ENCODE peak calls at places on chromosomes 6 and 20, in seven cellular contexts. One of them, this sample, is unnamed.

GRCh38 chr6:38387994-38388393 is 251.7 kb downstream of the BTBD9 start:
- DNase-seq in left lobe of liver: no peak
- DNase-seq in stimulated activated CD8-positive, alpha-beta memory T cell treated with anti-CD3 and anti-CD28 coated beads, Interleukin-12 subunit alpha, Interleukin-12 subunit beta, amount 100 ng/mL, for 4 hours: no peak
- DNase-seq in stimulated activated CD4-positive, alpha-beta T cell treated with anti-CD3 and anti-CD28 coated beads, TNF-alpha, amount 100 ng/mL, for 4 hours: no peak
- DNase-seq in AG10803: peak
- DNase-seq in MM.1S: no peak
- DNase-seq in cardiac muscle cell: no peak
- DNase-seq in this sample: peak

GRCh38 chr6:149991838-149992237 is 28.1 kb downstream of the ULBP1 start:
- DNase-seq in MM.1S: no peak
- DNase-seq in AG10803: no peak
- DNase-seq in stimulated activated CD4-positive, alpha-beta T cell treated with anti-CD3 and anti-CD28 coated beads, TNF-alpha, amount 100 ng/mL, for 4 hours: no peak
- DNase-seq in cardiac muscle cell: no peak
- DNase-seq in stimulated activated CD8-positive, alpha-beta memory T cell treated with anti-CD3 and anti-CD28 coated beads, Interleukin-12 subunit alpha, Interleukin-12 subunit beta, amount 100 ng/mL, for 4 hours: no peak
- DNase-seq in left lobe of liver: peak
- DNase-seq in this sample: no peak

GRCh38 chr20:38728237-38728761 is 4.0 kb downstream of the SLC32A1 start:
- DNase-seq in cardiac muscle cell: no peak
- DNase-seq in left lobe of liver: no peak
- DNase-seq in stimulated activated CD4-positive, alpha-beta T cell treated with anti-CD3 and anti-CD28 coated beads, TNF-alpha, amount 100 ng/mL, for 4 hours: no peak
- DNase-seq in stimulated activated CD8-positive, alpha-beta memory T cell treated with anti-CD3 and anti-CD28 coated beads, Interleukin-12 subunit alpha, Interleukin-12 subunit beta, amount 100 ng/mL, for 4 hours: no peak
- DNase-seq in AG10803: no peak
- DNase-seq in MM.1S: no peak
- DNase-seq in this sample: no peak

GRCh38 chr20:14612389-14612788 is 275.0 kb upstream of the FLRT3 start:
- DNase-seq in MM.1S: no peak
- DNase-seq in AG10803: peak
- DNase-seq in stimulated activated CD8-positive, alpha-beta memory T cell treated with anti-CD3 and anti-CD28 coated beads, Interleukin-12 subunit alpha, Interleukin-12 subunit beta, amount 100 ng/mL, for 4 hours: no peak
- DNase-seq in left lobe of liver: no peak
- DNase-seq in cardiac muscle cell: no peak
- DNase-seq in stimulated activated CD4-positive, alpha-beta T cell treated with anti-CD3 and anti-CD28 coated beads, TNF-alpha, amount 100 ng/mL, for 4 hours: no peak
- DNase-seq in this sample: peak

GRCh38 chr6:15441215-15441868 is 195.5 kb downstream of the JARID2 start:
- DNase-seq in cardiac muscle cell: peak
- DNase-seq in AG10803: peak
- DNase-seq in stimulated activated CD4-positive, alpha-beta T cell treated with anti-CD3 and anti-CD28 coated beads, TNF-alpha, amount 100 ng/mL, for 4 hours: no peak
- DNase-seq in stimulated activated CD8-positive, alpha-beta memory T cell treated with anti-CD3 and anti-CD28 coated beads, Interleukin-12 subunit alpha, Interleukin-12 subunit beta, amount 100 ng/mL, for 4 hours: no peak
- DNase-seq in left lobe of liver: no peak
- DNase-seq in MM.1S: peak
- DNase-seq in this sample: peak

GRCh38 chr20:43942661-43943285 is 28.1 kb downstream of the TOX2 start:
- DNase-seq in stimulated activated CD4-positive, alpha-beta T cell treated with anti-CD3 and anti-CD28 coated beads, TNF-alpha, amount 100 ng/mL, for 4 hours: no peak
- DNase-seq in MM.1S: peak
- DNase-seq in left lobe of liver: no peak
- DNase-seq in stimulated activated CD8-positive, alpha-beta memory T cell treated with anti-CD3 and anti-CD28 coated beads, Interleukin-12 subunit alpha, Interleukin-12 subunit beta, amount 100 ng/mL, for 4 hours: no peak
- DNase-seq in AG10803: peak
- DNase-seq in cardiac muscle cell: no peak
- DNase-seq in this sample: peak

GRCh38 chr6:107121964-107122495 is 6.7 kb upstream of the BEND3 start:
- DNase-seq in stimulated activated CD8-positive, alpha-beta memory T cell treated with anti-CD3 and anti-CD28 coated beads, Interleukin-12 subunit alpha, Interleukin-12 subunit beta, amount 100 ng/mL, for 4 hours: no peak
- DNase-seq in left lobe of liver: no peak
- DNase-seq in cardiac muscle cell: no peak
- DNase-seq in AG10803: no peak
- DNase-seq in stimulated activated CD4-positive, alpha-beta T cell treated with anti-CD3 and anti-CD28 coated beads, TNF-alpha, amount 100 ng/mL, for 4 hours: no peak
- DNase-seq in MM.1S: no peak
- DNase-seq in this sample: no peak

GRCh38 chr20:58944610-58945009 is 36.4 kb upstream of the NELFCD start:
- DNase-seq in MM.1S: no peak
- DNase-seq in left lobe of liver: no peak
- DNase-seq in stimulated activated CD4-positive, alpha-beta T cell treated with anti-CD3 and anti-CD28 coated beads, TNF-alpha, amount 100 ng/mL, for 4 hours: no peak
- DNase-seq in cardiac muscle cell: peak
- DNase-seq in stimulated activated CD8-positive, alpha-beta memory T cell treated with anti-CD3 and anti-CD28 coated beads, Interleukin-12 subunit alpha, Interleukin-12 subunit beta, amount 100 ng/mL, for 4 hours: no peak
- DNase-seq in AG10803: no peak
- DNase-seq in this sample: no peak

GRCh38 chr6:160122744-160123143 is 1.1 kb downstream of the SLC22A1 start:
- DNase-seq in cardiac muscle cell: no peak
- DNase-seq in AG10803: no peak
- DNase-seq in MM.1S: no peak
- DNase-seq in stimulated activated CD8-positive, alpha-beta memory T cell treated with anti-CD3 and anti-CD28 coated beads, Interleukin-12 subunit alpha, Interleukin-12 subunit beta, amount 100 ng/mL, for 4 hours: no peak
- DNase-seq in left lobe of liver: no peak
- DNase-seq in stimulated activated CD4-positive, alpha-beta T cell treated with anti-CD3 and anti-CD28 coated beads, TNF-alpha, amount 100 ng/mL, for 4 hours: no peak
- DNase-seq in this sample: no peak

GRCh38 chr6:63787021-63787420 is 151.4 kb downstream of the PHF3 start:
- DNase-seq in MM.1S: no peak
- DNase-seq in AG10803: peak
- DNase-seq in cardiac muscle cell: no peak
- DNase-seq in stimulated activated CD8-positive, alpha-beta memory T cell treated with anti-CD3 and anti-CD28 coated beads, Interleukin-12 subunit alpha, Interleukin-12 subunit beta, amount 100 ng/mL, for 4 hours: no peak
- DNase-seq in stimulated activated CD4-positive, alpha-beta T cell treated with anti-CD3 and anti-CD28 coated beads, TNF-alpha, amount 100 ng/mL, for 4 hours: no peak
- DNase-seq in left lobe of liver: no peak
- DNase-seq in this sample: peak

GRCh38 chr6:49553353-49553752 is 2.9 kb downstream of the C6orf141 start:
- DNase-seq in cardiac muscle cell: no peak
- DNase-seq in left lobe of liver: no peak
- DNase-seq in MM.1S: no peak
- DNase-seq in stimulated activated CD8-positive, alpha-beta memory T cell treated with anti-CD3 and anti-CD28 coated beads, Interleukin-12 subunit alpha, Interleukin-12 subunit beta, amount 100 ng/mL, for 4 hours: no peak
- DNase-seq in stimulated activated CD4-positive, alpha-beta T cell treated with anti-CD3 and anti-CD28 coated beads, TNF-alpha, amount 100 ng/mL, for 4 hours: no peak
- DNase-seq in AG10803: no peak
- DNase-seq in this sample: peak

GRCh38 chr20:59006864-59007757 is at the start of gene CTSZ:
- DNase-seq in stimulated activated CD4-positive, alpha-beta T cell treated with anti-CD3 and anti-CD28 coated beads, TNF-alpha, amount 100 ng/mL, for 4 hours: peak
- DNase-seq in left lobe of liver: peak
- DNase-seq in stimulated activated CD8-positive, alpha-beta memory T cell treated with anti-CD3 and anti-CD28 coated beads, Interleukin-12 subunit alpha, Interleukin-12 subunit beta, amount 100 ng/mL, for 4 hours: peak
- DNase-seq in AG10803: peak
- DNase-seq in cardiac muscle cell: peak
- DNase-seq in MM.1S: peak
- DNase-seq in this sample: peak

GRCh38 chr6:77796824-77797809 is 144.3 kb downstream of the MEI4 start:
- DNase-seq in left lobe of liver: peak
- DNase-seq in MM.1S: no peak
- DNase-seq in stimulated activated CD8-positive, alpha-beta memory T cell treated with anti-CD3 and anti-CD28 coated beads, Interleukin-12 subunit alpha, Interleukin-12 subunit beta, amount 100 ng/mL, for 4 hours: no peak
- DNase-seq in cardiac muscle cell: no peak
- DNase-seq in stimulated activated CD4-positive, alpha-beta T cell treated with anti-CD3 and anti-CD28 coated beads, TNF-alpha, amount 100 ng/mL, for 4 hours: no peak
- DNase-seq in AG10803: no peak
- DNase-seq in this sample: no peak

GRCh38 chr6:155645328-155645727 is 189.7 kb upstream of the NOX3 start:
- DNase-seq in MM.1S: no peak
- DNase-seq in stimulated activated CD4-positive, alpha-beta T cell treated with anti-CD3 and anti-CD28 coated beads, TNF-alpha, amount 100 ng/mL, for 4 hours: no peak
- DNase-seq in cardiac muscle cell: no peak
- DNase-seq in stimulated activated CD8-positive, alpha-beta memory T cell treated with anti-CD3 and anti-CD28 coated beads, Interleukin-12 subunit alpha, Interleukin-12 subunit beta, amount 100 ng/mL, for 4 hours: no peak
- DNase-seq in AG10803: no peak
- DNase-seq in left lobe of liver: no peak
- DNase-seq in this sample: peak

GRCh38 chr6:43763812-43764522 is 6.0 kb upstream of the VEGFA start:
- DNase-seq in stimulated activated CD4-positive, alpha-beta T cell treated with anti-CD3 and anti-CD28 coated beads, TNF-alpha, amount 100 ng/mL, for 4 hours: no peak
- DNase-seq in left lobe of liver: no peak
- DNase-seq in cardiac muscle cell: no peak
- DNase-seq in stimulated activated CD8-positive, alpha-beta memory T cell treated with anti-CD3 and anti-CD28 coated beads, Interleukin-12 subunit alpha, Interleukin-12 subunit beta, amount 100 ng/mL, for 4 hours: no peak
- DNase-seq in AG10803: no peak
- DNase-seq in MM.1S: no peak
- DNase-seq in this sample: no peak

GRCh38 chr20:51044796-51045195 is 21.9 kb upstream of the KCNG1 start:
- DNase-seq in cardiac muscle cell: no peak
- DNase-seq in stimulated activated CD8-positive, alpha-beta memory T cell treated with anti-CD3 and anti-CD28 coated beads, Interleukin-12 subunit alpha, Interleukin-12 subunit beta, amount 100 ng/mL, for 4 hours: no peak
- DNase-seq in AG10803: no peak
- DNase-seq in left lobe of liver: no peak
- DNase-seq in MM.1S: no peak
- DNase-seq in stimulated activated CD4-positive, alpha-beta T cell treated with anti-CD3 and anti-CD28 coated beads, TNF-alpha, amount 100 ng/mL, for 4 hours: no peak
- DNase-seq in this sample: no peak

GRCh38 chr6:56752009-56752408 is 109.3 kb upstream of the DST start:
- DNase-seq in stimulated activated CD8-positive, alpha-beta memory T cell treated with anti-CD3 and anti-CD28 coated beads, Interleukin-12 subunit alpha, Interleukin-12 subunit beta, amount 100 ng/mL, for 4 hours: no peak
- DNase-seq in stimulated activated CD4-positive, alpha-beta T cell treated with anti-CD3 and anti-CD28 coated beads, TNF-alpha, amount 100 ng/mL, for 4 hours: no peak
- DNase-seq in AG10803: peak
- DNase-seq in MM.1S: no peak
- DNase-seq in cardiac muscle cell: no peak
- DNase-seq in left lobe of liver: no peak
- DNase-seq in this sample: peak

GRCh38 chr6:138403324-138403800 is 661 bp upstream of the HEBP2 start:
- DNase-seq in cardiac muscle cell: peak
- DNase-seq in MM.1S: no peak
- DNase-seq in AG10803: no peak
- DNase-seq in stimulated activated CD4-positive, alpha-beta T cell treated with anti-CD3 and anti-CD28 coated beads, TNF-alpha, amount 100 ng/mL, for 4 hours: peak
- DNase-seq in stimulated activated CD8-positive, alpha-beta memory T cell treated with anti-CD3 and anti-CD28 coated beads, Interleukin-12 subunit alpha, Interleukin-12 subunit beta, amount 100 ng/mL, for 4 hours: peak
- DNase-seq in left lobe of liver: peak
- DNase-seq in this sample: peak

GRCh38 chr6:9398794-9399373 is 963.5 kb upstream of the SLC35B3 start:
- DNase-seq in cardiac muscle cell: no peak
- DNase-seq in stimulated activated CD8-positive, alpha-beta memory T cell treated with anti-CD3 and anti-CD28 coated beads, Interleukin-12 subunit alpha, Interleukin-12 subunit beta, amount 100 ng/mL, for 4 hours: no peak
- DNase-seq in stimulated activated CD4-positive, alpha-beta T cell treated with anti-CD3 and anti-CD28 coated beads, TNF-alpha, amount 100 ng/mL, for 4 hours: no peak
- DNase-seq in AG10803: peak
- DNase-seq in left lobe of liver: no peak
- DNase-seq in MM.1S: no peak
- DNase-seq in this sample: no peak

GRCh38 chr6:75213732-75214131 is 7.9 kb upstream of the COL12A1 start:
- DNase-seq in cardiac muscle cell: no peak
- DNase-seq in stimulated activated CD8-positive, alpha-beta memory T cell treated with anti-CD3 and anti-CD28 coated beads, Interleukin-12 subunit alpha, Interleukin-12 subunit beta, amount 100 ng/mL, for 4 hours: no peak
- DNase-seq in MM.1S: no peak
- DNase-seq in stimulated activated CD4-positive, alpha-beta T cell treated with anti-CD3 and anti-CD28 coated beads, TNF-alpha, amount 100 ng/mL, for 4 hours: no peak
- DNase-seq in AG10803: no peak
- DNase-seq in left lobe of liver: no peak
- DNase-seq in this sample: no peak